ENCODE peak calls at places on chromosome 15, in nine cellular contexts. M is CD8-positive, alpha-beta T cell; A is heart left ventricle; F is pancreas; E is left lung; O is right lobe of liver; J is body of pancreas; R is right cardiac atrium; I is K562. G is an unnamed sample. For H3K27me3, the result is how much of the 10 kb centered on the place peaks cover.

GRCh38 chr15:39782441-39783138 is at the start of gene FSIP1:
- ATAC-seq in M (peak), A (peak), F (peak), E (peak), O (peak), J (peak), R (peak), I (peak), G (peak)

GRCh38 chr15:78685157-78685830 is 44.3 kb upstream of the CHRNB4 start:
- ATAC-seq in M (no peak), A (no peak), F (no peak), E (no peak), O (no peak), J (no peak), R (no peak), I (no peak), G (no peak)

GRCh38 chr15:23759964-23760363 is 72.9 kb upstream of the NDN start:
- ATAC-seq in M (no peak), A (no peak), F (no peak), E (no peak), O (no peak), J (no peak), R (no peak), I (no peak), G (no peak)

GRCh38 chr15:93052090-93052892 is 36.7 kb downstream of the RGMA start:
- ATAC-seq in M (no peak), A (no peak), F (no peak), E (no peak), O (no peak), J (no peak), R (no peak), I (peak), G (no peak)

GRCh38 chr15:42674472-42674871 is 62.5 kb downstream of the CDAN1 start:
- ATAC-seq in M (no peak), A (no peak), F (no peak), E (no peak), O (no peak), J (no peak), R (no peak), I (no peak), G (no peak)

GRCh38 chr15:93072440-93073394 is 16.3 kb downstream of the RGMA start:
- ATAC-seq in M (peak), A (peak), F (peak), E (peak), O (peak), J (peak), R (peak), I (peak), G (peak)

GRCh38 chr15:80852676-80853075 is 73.5 kb downstream of the CEMIP start:
- ATAC-seq in M (no peak), A (no peak), F (no peak), E (peak), O (no peak), J (no peak), R (no peak), I (no peak), G (no peak)

GRCh38 chr15:44385344-44385942 is 42.0 kb upstream of the CTDSPL2 start:
- ATAC-seq in M (no peak), A (no peak), F (no peak), E (no peak), O (no peak), J (no peak), R (no peak), I (no peak), G (no peak)

GRCh38 chr15:62430552-62430951 is 265.5 kb upstream of the C2CD4B start:
- ATAC-seq in M (no peak), A (no peak), F (no peak), E (no peak), O (no peak), J (no peak), R (no peak), I (no peak), G (no peak)

DNA sequence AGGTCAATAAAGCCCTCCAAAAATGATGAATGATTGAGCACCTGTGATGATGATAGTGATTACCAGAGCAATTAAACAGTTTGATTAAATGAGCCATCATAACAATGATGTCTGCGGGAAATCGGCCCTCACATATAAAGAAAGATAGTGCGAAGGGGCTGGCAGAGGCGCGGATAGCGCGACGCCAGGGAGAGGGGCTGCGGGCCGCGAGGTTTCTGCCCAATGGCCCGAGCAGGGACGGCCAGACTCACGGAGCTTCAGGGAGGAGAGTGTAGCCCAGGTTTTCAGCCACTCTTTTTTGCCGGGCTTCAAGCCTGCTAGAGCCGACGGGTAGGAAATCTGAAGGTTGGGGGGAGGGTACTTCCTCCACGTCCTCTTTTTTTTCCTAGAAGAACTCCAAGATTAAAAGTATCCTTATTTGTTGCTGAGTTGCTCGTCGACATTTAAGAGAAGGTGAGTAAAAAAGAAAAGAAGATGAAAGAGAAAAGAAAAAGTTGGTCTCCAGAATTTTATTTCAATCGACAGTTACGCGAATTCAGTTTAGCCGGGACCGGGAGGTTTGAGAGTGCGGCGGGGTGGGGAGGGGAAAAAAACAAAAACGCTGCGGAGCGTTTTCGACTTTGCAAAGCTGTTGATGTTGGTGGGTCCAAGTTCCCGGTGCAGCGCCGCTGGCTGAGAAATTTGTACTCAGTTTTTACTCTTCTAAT is 2.1 kb upstream of the MEIS2 start:
- ATAC-seq in M (no peak), A (no peak), F (no peak), E (no peak), O (no peak), J (no peak), R (no peak), I (peak), G (no peak)
- H3K27me3 ChIP-seq in M (under half), A (under half), F (under half), E (under half), O (under half), J (under half), R (under half), I (under half), G (under half)

GRCh38 chr15:85475317-85475701 is 94.9 kb downstream of the AKAP13 start:
- ATAC-seq in M (no peak), A (no peak), F (no peak), E (peak), O (no peak), J (no peak), R (no peak), I (no peak), G (no peak)
- H3K27me3 ChIP-seq in M (under half), A (under half), F (under half), E (under half), O (under half), J (under half), R (under half), I (under half), G (under half)

DNA sequence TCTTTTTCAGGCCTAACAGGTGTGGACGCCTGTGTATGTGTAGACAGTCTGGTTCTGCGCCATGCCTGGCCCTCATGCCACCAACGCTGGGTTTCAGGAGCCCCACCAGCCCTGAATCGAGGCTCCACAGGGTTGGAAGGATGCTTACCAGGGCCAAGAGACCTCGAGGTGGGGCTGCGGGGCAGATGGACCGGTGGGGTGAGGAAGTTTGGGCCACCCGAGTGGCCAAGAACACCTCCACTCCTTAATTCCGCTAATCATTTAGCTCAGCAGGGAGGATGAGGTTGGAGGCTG is 6.0 kb upstream of the ONECUT1 start:
- ATAC-seq in M (no peak), A (no peak), F (no peak), E (no peak), O (no peak), J (no peak), R (no peak), I (no peak), G (no peak)
- H3K27me3 ChIP-seq in M (half or more), A (half or more), F (under half), E (half or more), O (under half), J (under half), R (under half), I (half or more), G (half or more)

DNA sequence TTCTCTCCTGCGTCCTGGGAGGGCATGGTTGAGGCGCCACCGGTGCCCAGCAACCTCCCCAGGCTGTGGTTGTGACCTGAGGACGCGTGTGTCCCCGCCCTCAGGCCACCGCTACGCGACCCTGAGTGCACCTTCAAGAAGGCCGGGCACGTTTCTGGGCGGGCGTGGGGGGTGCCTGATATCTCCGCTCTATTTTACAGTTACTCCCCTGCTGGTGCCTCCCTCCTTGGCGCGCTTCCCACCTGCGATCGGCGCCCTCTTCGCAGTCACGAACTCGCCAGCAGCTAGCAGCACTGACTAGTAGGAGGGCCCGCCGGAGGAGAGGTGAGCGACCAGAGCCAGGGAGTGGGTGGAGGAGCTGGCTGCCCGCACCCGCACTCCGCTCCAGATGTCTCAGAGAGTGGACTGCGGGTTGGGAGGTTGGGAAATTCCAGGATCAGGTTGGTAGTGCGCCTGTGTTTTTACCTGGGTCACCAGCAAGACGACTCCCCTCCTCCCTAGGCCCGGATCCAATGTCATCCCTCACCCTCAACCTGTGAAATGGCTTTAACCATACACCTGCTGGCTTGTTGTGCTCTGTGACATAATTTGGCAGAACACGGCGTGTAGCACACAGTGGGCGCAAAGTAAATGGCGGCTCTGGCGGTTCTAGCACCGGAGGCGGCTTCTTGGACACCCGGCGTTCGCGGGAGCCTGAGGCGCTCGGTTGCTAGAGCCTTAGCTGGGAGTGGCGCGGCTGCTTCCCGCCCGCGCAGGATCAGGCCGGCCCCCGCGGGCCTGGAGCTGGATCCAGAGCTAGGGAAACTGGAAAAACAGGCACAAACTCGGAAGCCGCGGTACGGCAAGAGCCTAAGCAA is 43.4 kb upstream of the POLG start:
- ATAC-seq in M (peak), A (no peak), F (peak), E (peak), O (peak), J (peak), R (peak), I (no peak), G (peak)
- H3K27me3 ChIP-seq in M (under half), A (under half), F (under half), E (half or more), O (under half), J (under half), R (under half), I (half or more), G (half or more)

GRCh38 chr15:71635735-71636134 is 174.6 kb upstream of the NR2E3 start:
- ATAC-seq in M (no peak), A (no peak), F (no peak), E (no peak), O (no peak), J (no peak), R (no peak), I (no peak), G (no peak)
- H3K27me3 ChIP-seq in M (under half), A (under half), F (under half), E (under half), O (under half), J (under half), R (under half), I (under half), G (under half)

GRCh38 chr15:89802986-89803820 is 11.4 kb downstream of the ANPEP start:
- ATAC-seq in M (no peak), A (no peak), F (no peak), E (no peak), O (no peak), J (no peak), R (no peak), I (peak), G (no peak)
- H3K27me3 ChIP-seq in M (under half), A (under half), F (under half), E (under half), O (under half), J (under half), R (under half), I (under half), G (under half)